ENCODE peak calls at places on chromosomes 13 and 19, in four cellular contexts. M is endothelial cell, Y is ovary, S is endodermal cell. O is an unnamed sample.

GRCh38 chr13:105572401-105572800 is 963.1 kb downstream of the EFNB2 start:
- DNase-seq in M (no peak), Y (no peak), S (no peak), O (no peak)

GRCh38 chr19:42270346-42271044 is 1.4 kb downstream of the CIC start:
- DNase-seq in M (no peak), Y (peak), S (no peak), O (no peak)

GRCh38 chr13:29805994-29806748 is 44.2 kb downstream of the UBL3 start:
- DNase-seq in M (no peak), Y (no peak), S (no peak), O (no peak)

GRCh38 chr19:55362174-55362989 is 678 bp downstream of the GARIN5B start:
- DNase-seq in M (no peak), Y (no peak), S (no peak), O (no peak)

GRCh38 chr13:45456196-45456972 is 8.4 kb upstream of the COG3 start:
- DNase-seq in M (no peak), Y (no peak), S (no peak), O (no peak)

GRCh38 chr13:75411924-75412537 is 69.9 kb downstream of the TBC1D4 start:
- DNase-seq in M (no peak), Y (no peak), S (no peak), O (no peak)

GRCh38 chr19:5128932-5129389 is 160.0 kb downstream of the KDM4B start:
- DNase-seq in M (no peak), Y (peak), S (peak), O (no peak)

GRCh38 chr19:5138606-5139594 is 170.0 kb downstream of the KDM4B start:
- DNase-seq in M (no peak), Y (no peak), S (no peak), O (no peak)

GRCh38 chr13:77699059-77699680 is 1.7 kb downstream of the SLAIN1 start:
- DNase-seq in M (no peak), Y (no peak), S (no peak), O (no peak)

GRCh38 chr13:42064259-42064658 is 15.8 kb downstream of the DGKH start:
- DNase-seq in M (no peak), Y (no peak), S (no peak), O (no peak)

GRCh38 chr19:41799444-41800000 is 3.1 kb downstream of the CEACAM3 start:
- DNase-seq in M (no peak), Y (no peak), S (no peak), O (no peak)

GRCh38 chr19:15672580-15673175 is at the start of gene CYP4F12:
- DNase-seq in M (no peak), Y (peak), S (no peak), O (no peak)

GRCh38 chr13:74145249-74145970 is 11.2 kb upstream of the KLF12 start:
- DNase-seq in M (no peak), Y (peak), S (no peak), O (no peak)

DNA sequence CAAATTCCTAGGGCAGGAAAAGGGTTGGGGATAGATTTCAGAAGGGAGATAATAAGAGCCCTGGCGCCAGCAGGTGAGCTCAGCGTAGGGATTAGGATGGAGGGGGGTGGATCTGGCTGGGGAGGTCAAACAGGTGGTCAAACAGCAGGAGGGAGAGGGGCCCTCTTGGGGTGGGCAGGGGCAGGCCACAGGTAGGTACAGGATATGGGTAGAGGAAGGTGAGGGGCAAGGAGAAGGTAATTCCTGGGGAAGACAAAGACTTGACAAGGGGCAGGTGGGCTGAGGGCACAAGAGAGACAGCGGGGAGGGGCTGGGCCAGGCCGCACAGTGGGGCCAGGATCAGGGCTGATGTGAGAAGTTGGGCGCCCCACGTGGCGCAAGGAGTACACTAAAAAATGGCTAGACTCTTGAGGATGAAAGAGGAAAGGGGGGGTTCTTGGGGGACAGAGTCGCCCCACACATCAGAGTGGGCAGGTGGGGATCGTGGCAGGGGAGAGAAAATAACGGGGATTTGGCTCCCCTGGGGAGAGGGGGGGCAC is 713 bp downstream of the KRI1 start:
- DNase-seq in M (peak), Y (peak), S (peak), O (no peak)
- TF ChIP-seq CTCF in M (no peak), Y (no peak), S (no peak), O (peak)

GRCh38 chr19:19113040-19113541 is 25.2 kb downstream of the TMEM161A start:
- DNase-seq in M (no peak), Y (no peak), S (peak), O (no peak)
- TF ChIP-seq CTCF in M (no peak), Y (no peak), S (peak), O (peak)

DNA sequence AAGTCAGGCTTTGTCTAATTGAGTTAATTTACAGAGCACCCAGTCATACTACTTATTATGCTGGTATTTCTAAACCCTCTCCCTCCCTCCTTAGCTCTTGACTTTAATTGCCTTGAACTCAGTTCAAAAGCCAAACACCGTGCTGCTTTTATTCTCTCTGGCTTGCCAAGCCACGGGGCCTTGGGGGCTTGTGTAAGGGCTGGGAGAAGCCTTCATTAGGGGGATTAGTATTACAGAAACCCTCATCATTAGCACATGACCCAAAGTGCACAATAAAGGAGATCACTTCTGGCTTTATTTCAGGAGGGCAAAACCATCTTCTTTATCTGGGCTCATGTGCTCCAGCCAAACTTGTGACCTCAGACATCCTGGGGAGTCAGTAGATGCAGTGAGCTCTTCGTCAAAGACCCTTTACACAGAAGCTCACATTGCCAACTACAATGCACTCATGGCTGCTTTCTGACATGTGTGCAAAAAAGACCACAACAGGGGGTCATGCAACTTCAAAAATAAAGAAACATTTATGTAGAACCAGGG is at the start of gene DCT:
- DNase-seq in M (no peak), Y (no peak), S (no peak), O (peak)
- TF ChIP-seq CTCF in M (no peak), Y (no peak), S (no peak), O (no peak)

GRCh38 chr19:17673937-17674799 is 14.0 kb downstream of the UNC13A start:
- DNase-seq in M (no peak), Y (no peak), S (no peak), O (no peak)

GRCh38 chr19:17678836-17679235 is 9.3 kb downstream of the UNC13A start:
- DNase-seq in M (no peak), Y (no peak), S (no peak), O (no peak)

GRCh38 chr19:17679526-17680234 is 8.5 kb downstream of the UNC13A start:
- DNase-seq in M (no peak), Y (no peak), S (peak), O (no peak)

GRCh38 chr19:17676295-17676694 is 11.9 kb downstream of the UNC13A start:
- DNase-seq in M (no peak), Y (no peak), S (no peak), O (no peak)

DNA sequence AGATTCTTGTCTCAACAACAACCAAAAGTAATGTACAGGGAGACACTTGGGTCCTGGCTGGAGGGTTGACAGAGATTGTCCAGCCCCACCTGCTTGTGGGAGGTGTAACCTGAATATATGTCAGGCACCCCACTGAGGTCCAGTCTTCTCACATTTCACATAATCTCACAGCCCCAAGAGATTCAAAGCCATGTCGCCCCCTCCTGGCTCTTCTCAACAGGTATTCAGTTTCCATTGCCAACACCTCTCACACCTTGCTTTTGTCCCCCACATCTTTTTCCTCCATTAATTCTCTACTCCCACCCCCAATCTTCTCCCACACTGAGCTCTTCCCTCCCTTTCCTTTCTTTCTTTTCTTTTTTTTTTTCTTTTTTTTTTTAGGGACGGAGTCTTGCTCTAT is 11.2 kb downstream of the UNC13A start:
- DNase-seq in M (no peak), Y (no peak), S (no peak), O (no peak)
- TF ChIP-seq CTCF in M (no peak), Y (no peak), S (peak), O (peak)

DNA sequence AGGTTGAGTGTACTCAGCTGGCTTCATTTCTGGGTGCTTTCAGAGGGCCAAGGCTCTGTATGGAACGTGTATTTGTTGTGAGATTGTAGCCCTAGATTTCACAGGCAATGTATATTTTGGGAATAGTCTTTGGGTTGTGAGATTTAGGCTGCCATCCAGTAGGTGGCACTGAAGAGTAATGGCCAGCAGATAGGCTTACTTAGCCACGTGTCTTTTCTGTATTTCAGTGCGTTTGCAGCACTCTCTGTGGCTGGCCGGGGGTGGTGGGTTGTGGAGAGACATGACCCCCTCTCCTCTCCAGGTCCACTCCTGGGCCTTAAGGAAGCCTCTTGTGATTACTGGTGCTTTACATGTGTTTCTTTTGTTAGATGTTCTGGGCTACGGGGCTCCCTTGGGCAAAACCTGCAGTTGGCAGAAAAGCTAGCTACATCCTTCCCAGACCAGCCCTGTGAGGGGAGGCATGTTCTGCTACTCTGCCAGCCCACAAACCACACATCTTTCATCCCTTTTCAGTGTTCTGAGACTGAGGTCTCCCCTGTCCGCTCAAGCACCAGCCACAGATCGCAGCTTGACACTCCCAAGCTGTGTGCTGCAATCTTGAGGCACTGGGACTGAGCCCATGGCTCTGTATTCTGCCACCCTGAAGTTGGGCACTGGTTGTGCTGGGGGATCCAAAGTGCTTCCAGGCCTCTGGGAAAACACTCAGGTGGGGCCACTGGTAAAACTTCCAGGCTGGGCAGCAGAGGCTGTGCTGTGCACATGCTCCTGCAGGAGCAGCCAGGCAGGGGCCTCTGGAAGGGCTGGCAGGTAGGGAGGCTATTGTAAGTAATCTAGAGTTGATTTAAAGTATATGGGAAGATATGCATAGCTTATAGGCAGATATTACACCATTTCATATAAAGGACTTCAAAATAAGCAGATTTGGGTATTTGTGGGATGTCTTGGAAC is 1096.8 kb upstream of the PCDH20 start:
- DNase-seq in M (peak), Y (no peak), S (peak), O (no peak)
- TF ChIP-seq CTCF in M (peak), Y (no peak), S (peak), O (peak)

GRCh38 chr19:45249261-45250033 is 1.6 kb upstream of the MARK4 start:
- DNase-seq in M (no peak), Y (no peak), S (no peak), O (no peak)

GRCh38 chr19:45250216-45250831 is 747 bp upstream of the MARK4 start:
- DNase-seq in M (no peak), Y (no peak), S (peak), O (no peak)

GRCh38 chr19:45253396-45254027 is 2.4 kb downstream of the MARK4 start:
- DNase-seq in M (no peak), Y (no peak), S (no peak), O (peak)

GRCh38 chr19:45251452-45252354 is 632 bp downstream of the MARK4 start:
- DNase-seq in M (peak), Y (peak), S (peak), O (no peak)

DNA sequence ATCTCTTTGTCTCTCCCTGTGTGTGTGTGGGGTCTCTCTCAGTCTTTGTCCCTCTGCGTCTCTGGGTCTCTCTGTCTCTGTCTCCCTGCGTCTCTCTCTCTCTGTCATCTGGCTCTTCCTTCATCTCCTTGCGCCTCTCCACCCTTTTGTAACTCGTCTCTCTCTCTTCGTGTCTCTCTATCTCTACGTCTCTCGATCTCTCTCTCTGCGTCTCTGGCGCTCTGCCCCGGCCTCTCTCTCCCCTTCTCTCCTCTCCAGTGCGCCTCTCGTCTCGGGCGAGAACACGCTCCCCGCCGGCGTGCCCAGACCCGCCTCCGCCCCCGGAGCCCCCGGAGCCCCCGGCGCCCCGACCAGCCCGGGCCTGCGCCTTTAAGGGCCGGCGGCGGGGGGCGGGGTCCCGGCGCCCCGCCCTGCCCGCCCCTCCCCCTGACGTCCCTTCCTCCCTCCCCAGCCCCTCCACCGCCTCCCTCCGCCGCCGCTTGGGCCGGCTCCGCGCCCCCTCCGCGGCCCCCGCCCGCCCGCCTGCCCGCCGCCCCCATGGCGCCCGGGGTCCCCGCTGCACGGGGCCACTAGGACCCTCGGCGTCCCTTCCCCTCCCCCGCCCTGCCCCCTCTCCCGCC is at the start of gene MARK4:
- DNase-seq in M (peak), Y (peak), S (peak), O (peak)
- TF ChIP-seq CTCF in M (no peak), Y (no peak), S (no peak), O (no peak)

O was measured in D721Med.